ENCODE peak calls at places on chromosomes 2 and 18, in seven cellular contexts. E, S, L, W, Q, V and B are unnamed samples.

GRCh38 chr2:199379251-199379650 is 78.5 kb downstream of the SATB2 start:
- DNase-seq in E (no peak), S (no peak), L (no peak), W (no peak), Q (no peak), V (no peak), B (peak)

GRCh38 chr2:201855356-201855755 is 49.0 kb downstream of the CDK15 start:
- DNase-seq in E (no peak), S (no peak), L (no peak), W (no peak), Q (no peak), V (no peak), B (peak)

GRCh38 chr2:77962943-77963342 is 440.8 kb upstream of the LRRTM4 start:
- DNase-seq in E (no peak), S (no peak), L (no peak), W (no peak), Q (no peak), V (no peak), B (no peak)

GRCh38 chr2:8202139-8202538 is 479.7 kb upstream of the ID2 start:
- DNase-seq in E (no peak), S (peak), L (no peak), W (no peak), Q (no peak), V (no peak), B (no peak)

GRCh38 chr2:240635116-240635997 is 10.1 kb downstream of the GPR35 start:
- DNase-seq in E (no peak), S (no peak), L (no peak), W (no peak), Q (no peak), V (no peak), B (no peak)

GRCh38 chr2:127025357-127026062 is 81.4 kb downstream of the BIN1 start:
- DNase-seq in E (no peak), S (peak), L (peak), W (no peak), Q (no peak), V (peak), B (peak)

GRCh38 chr2:5250482-5250881 is 441.7 kb upstream of the SOX11 start:
- DNase-seq in E (no peak), S (no peak), L (no peak), W (no peak), Q (no peak), V (no peak), B (no peak)

GRCh38 chr2:149061119-149061518 is 22.6 kb downstream of the LYPD6B start:
- DNase-seq in E (no peak), S (no peak), L (no peak), W (no peak), Q (no peak), V (no peak), B (no peak)

GRCh38 chr2:221060335-221060734 is 511.8 kb downstream of the EPHA4 start:
- DNase-seq in E (no peak), S (no peak), L (no peak), W (peak), Q (no peak), V (no peak), B (peak)

GRCh38 chr2:159891917-159892691 is 94.1 kb upstream of the CD302 start:
- DNase-seq in E (no peak), S (no peak), L (no peak), W (peak), Q (no peak), V (no peak), B (peak)

GRCh38 chr2:173033080-173033479 is 42.6 kb upstream of the MAP3K20 start:
- DNase-seq in E (no peak), S (no peak), L (no peak), W (no peak), Q (no peak), V (no peak), B (peak)

GRCh38 chr2:27954261-27954673 is 63.7 kb downstream of the BABAM2 start:
- DNase-seq in E (no peak), S (no peak), L (no peak), W (no peak), Q (no peak), V (no peak), B (peak)

GRCh38 chr2:161118722-161119121 is 41.5 kb upstream of the TANK start:
- DNase-seq in E (no peak), S (no peak), L (no peak), W (no peak), Q (no peak), V (no peak), B (no peak)

GRCh38 chr2:134232868-134233732 is 20.8 kb upstream of the MGAT5 start:
- DNase-seq in E (peak), S (no peak), L (no peak), W (no peak), Q (no peak), V (no peak), B (peak)

GRCh38 chr18:31835528-31836138 is 75.0 kb upstream of the SLC25A52 start:
- DNase-seq in E (no peak), S (no peak), L (no peak), W (no peak), Q (no peak), V (no peak), B (peak)

GRCh38 chr2:28142403-28142802 is 250.3 kb upstream of the FOSL2 start:
- DNase-seq in E (no peak), S (no peak), L (no peak), W (no peak), Q (no peak), V (no peak), B (no peak)

GRCh38 chr18:13151656-13152055 is 66.9 kb upstream of the LDLRAD4 start:
- DNase-seq in E (no peak), S (no peak), L (no peak), W (no peak), Q (no peak), V (no peak), B (no peak)

GRCh38 chr2:143513081-143513480 is 383.9 kb downstream of the ARHGAP15 start:
- DNase-seq in E (no peak), S (peak), L (no peak), W (peak), Q (no peak), V (no peak), B (peak)

GRCh38 chr2:23556929-23557328 is 171.9 kb downstream of the KLHL29 start:
- DNase-seq in E (no peak), S (no peak), L (no peak), W (no peak), Q (no peak), V (no peak), B (no peak)

GRCh38 chr2:64007924-64008323 is 11.3 kb downstream of the VPS54 start:
- DNase-seq in E (no peak), S (no peak), L (no peak), W (no peak), Q (no peak), V (no peak), B (no peak)

GRCh38 chr18:69817335-69817935 is 130.2 kb downstream of the CD226 start:
- DNase-seq in E (no peak), S (no peak), L (no peak), W (peak), Q (no peak), V (no peak), B (peak)

GRCh38 chr2:109348645-109349554 is 219.9 kb downstream of the SH3RF3 start:
- DNase-seq in E (no peak), S (peak), L (no peak), W (no peak), Q (no peak), V (no peak), B (no peak)

GRCh38 chr18:26621161-26622026 is 73.0 kb upstream of the KCTD1 start:
- DNase-seq in E (peak), S (peak), L (no peak), W (no peak), Q (no peak), V (peak), B (no peak)

GRCh38 chr2:37306024-37306423 is 18.6 kb downstream of the PRKD3 start:
- DNase-seq in E (no peak), S (no peak), L (no peak), W (no peak), Q (no peak), V (no peak), B (no peak)

GRCh38 chr2:28709101-28709500 is 42.5 kb upstream of the PPP1CB start:
- DNase-seq in E (no peak), S (no peak), L (no peak), W (no peak), Q (no peak), V (no peak), B (peak)

GRCh38 chr2:160321025-160321424 is 121.0 kb upstream of the ITGB6 start:
- DNase-seq in E (no peak), S (no peak), L (no peak), W (no peak), Q (no peak), V (no peak), B (no peak)

GRCh38 chr18:69622961-69623360 is 222.3 kb downstream of the DOK6 start:
- DNase-seq in E (no peak), S (no peak), L (no peak), W (no peak), Q (no peak), V (no peak), B (no peak)

GRCh38 chr2:28668880-28669279 is 82.8 kb upstream of the PPP1CB start:
- DNase-seq in E (no peak), S (no peak), L (no peak), W (no peak), Q (no peak), V (no peak), B (no peak)

GRCh38 chr18:3012306-3012919 is 531 bp downstream of the LPIN2 start:
- DNase-seq in E (no peak), S (peak), L (no peak), W (no peak), Q (no peak), V (peak), B (peak)

GRCh38 chr18:78948221-78948620 is 31.4 kb upstream of the SALL3 start:
- DNase-seq in E (no peak), S (no peak), L (no peak), W (no peak), Q (no peak), V (no peak), B (no peak)

DNA sequence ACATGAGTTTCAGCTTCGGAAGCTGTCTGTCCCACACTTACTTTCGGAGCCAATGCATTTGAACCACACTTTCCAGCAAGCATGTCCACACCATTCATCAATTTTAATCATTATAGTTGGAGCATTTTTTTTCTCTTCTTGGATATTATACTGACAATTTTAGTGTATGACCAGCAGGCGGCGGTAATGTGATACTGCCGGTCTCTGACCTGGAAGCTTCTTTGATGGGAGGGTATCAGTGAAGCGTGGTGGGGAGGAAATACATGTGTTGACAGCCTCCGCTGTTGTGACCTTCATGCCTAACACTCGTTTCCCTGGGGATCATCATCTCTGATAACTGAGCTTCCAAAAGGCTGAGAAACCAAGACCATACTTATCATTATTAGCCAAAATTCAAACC is 231.7 kb downstream of the GBX2 start:
- DNase-seq in E (no peak), S (peak), L (no peak), W (no peak), Q (no peak), V (no peak), B (no peak)
- TF ChIP-seq CTCF in E (no peak), S (no peak), L (no peak), W (peak), Q (no peak), V (peak), B (peak)

DNA sequence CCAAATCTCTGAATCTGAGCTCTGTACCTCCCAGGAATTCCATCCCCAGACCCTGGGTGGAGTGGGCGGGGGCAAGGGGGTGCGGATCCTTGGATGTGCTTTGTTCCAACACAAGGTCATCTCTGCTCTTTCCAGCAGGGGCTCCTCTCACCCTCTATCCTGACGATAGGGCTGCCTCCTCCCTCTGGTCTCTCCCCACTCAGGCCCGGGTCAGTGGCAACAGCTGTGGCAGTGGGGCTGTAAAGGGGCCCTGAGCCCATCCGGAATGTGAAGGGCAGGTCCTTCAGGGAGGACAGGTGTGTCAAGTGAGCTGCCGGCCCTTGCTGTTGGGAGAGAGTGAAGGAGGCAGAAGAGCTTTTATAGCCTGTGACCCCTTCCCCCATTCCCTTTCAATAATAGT is 167.8 kb downstream of the CELF4 start:
- DNase-seq in E (no peak), S (no peak), L (no peak), W (no peak), Q (no peak), V (no peak), B (no peak)
- TF ChIP-seq CTCF in E (no peak), S (no peak), L (no peak), W (no peak), Q (no peak), V (no peak), B (no peak)

DNA sequence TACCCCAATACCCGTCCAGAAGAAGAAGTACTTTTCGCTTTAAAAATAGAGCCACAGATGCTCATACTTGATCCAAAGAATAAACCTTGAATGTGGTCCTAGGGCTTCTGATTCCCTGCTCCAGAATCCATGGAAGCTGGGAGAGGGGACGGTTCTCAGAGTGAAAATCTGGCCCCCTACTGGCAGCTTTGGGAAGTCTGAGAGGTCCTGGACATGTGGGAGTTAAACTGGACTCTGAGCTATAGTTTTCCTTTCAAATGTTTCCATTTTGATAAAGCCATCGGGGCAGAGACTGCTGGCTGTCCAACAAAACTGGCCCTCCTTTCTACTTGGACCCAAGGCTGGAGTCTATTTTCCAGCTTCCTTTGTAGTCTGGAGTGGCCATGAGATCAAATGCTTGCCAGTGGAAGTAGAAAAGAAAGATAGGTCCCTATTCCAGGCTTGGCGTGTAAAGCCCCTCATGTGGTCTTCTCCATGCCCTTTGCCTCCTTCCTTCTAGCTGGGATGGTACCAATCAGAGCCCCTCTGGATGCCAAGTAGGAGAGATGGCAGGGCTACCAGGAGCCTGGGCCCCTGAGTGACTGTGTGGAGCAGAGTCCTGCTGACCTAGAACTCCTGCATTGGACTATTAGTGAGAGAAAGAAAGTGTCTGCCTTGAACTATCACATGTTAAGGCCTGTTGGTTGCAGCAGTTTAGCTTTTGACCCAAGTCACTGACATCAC is 37.7 kb upstream of the TBC1D8 start:
- DNase-seq in E (no peak), S (no peak), L (no peak), W (no peak), Q (no peak), V (peak), B (peak)
- TF ChIP-seq CTCF in E (peak), S (no peak), L (no peak), W (peak), Q (no peak), V (peak), B (peak)

DNA sequence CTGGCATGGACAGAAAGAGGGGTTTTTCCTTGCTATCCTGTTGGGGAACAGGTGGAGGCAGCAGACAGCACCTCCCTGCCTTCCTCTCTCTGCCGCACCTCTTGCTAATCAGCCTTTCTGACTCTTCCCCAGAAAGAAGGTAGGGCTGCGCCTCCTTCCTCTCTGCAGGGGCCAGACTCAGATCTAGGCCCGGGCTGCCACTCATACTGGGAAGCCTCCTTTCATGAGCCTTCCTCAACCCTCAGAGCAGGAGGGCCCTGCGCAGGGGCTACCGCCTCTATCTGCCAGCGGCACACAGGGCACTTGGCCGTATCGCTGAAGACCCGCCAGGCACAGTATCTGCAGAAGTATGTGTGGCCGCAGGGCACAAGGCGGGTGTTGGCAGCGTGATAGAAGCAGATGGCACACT is 7.1 kb downstream of the NEURL3 start:
- DNase-seq in E (no peak), S (no peak), L (no peak), W (peak), Q (no peak), V (no peak), B (no peak)
- TF ChIP-seq CTCF in E (no peak), S (no peak), L (no peak), W (peak), Q (no peak), V (no peak), B (no peak)

DNA sequence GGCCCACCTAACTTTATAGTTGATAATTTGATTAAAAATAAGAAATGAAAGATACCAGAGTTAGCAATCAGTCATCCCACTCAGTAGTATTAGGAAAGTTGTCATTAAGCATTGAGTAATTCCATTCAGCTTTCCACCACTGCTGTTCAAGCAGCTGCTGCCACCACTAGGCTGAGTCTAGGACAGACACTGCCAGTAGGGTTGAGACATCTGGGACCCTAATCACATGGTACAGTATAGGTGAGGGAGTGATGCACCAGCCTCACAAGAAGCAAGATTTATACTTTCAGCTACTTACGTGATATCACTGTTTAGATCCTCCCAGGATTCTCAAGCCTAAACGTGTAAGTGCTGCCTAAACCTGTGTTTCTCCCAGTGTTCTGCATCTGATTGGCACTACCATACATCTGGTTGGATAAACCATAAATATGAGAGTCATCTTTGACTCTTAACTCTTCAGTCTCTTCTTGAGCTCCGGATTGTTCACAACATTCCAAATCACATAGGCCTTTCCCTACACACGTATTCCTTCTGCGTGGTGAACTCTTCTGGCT is 3.2 kb downstream of the UBXN4 start:
- DNase-seq in E (peak), S (peak), L (no peak), W (peak), Q (no peak), V (no peak), B (peak)
- TF ChIP-seq CTCF in E (peak), S (peak), L (no peak), W (peak), Q (no peak), V (peak), B (no peak)

GRCh38 chr18:45275367-45276113 is 339.7 kb upstream of the SLC14A2 start:
- DNase-seq in E (peak), S (no peak), L (no peak), W (no peak), Q (no peak), V (no peak), B (peak)
- TF ChIP-seq CTCF in E (peak), S (peak), L (no peak), W (peak), Q (peak), V (peak), B (peak)

GRCh38 chr18:67200665-67201064 is 315.9 kb downstream of the DSEL start:
- DNase-seq in E (no peak), S (no peak), L (no peak), W (no peak), Q (no peak), V (no peak), B (no peak)

GRCh38 chr18:67194886-67195285 is 321.6 kb downstream of the DSEL start:
- DNase-seq in E (no peak), S (no peak), L (no peak), W (no peak), Q (no peak), V (no peak), B (no peak)

GRCh38 chr18:67199993-67200617 is 316.4 kb downstream of the DSEL start:
- DNase-seq in E (peak), S (peak), L (no peak), W (peak), Q (no peak), V (no peak), B (peak)
- TF ChIP-seq CTCF in E (peak), S (peak), L (no peak), W (peak), Q (peak), V (peak), B (peak)

GRCh38 chr2:205858781-205859478 is 176.6 kb downstream of the NRP2 start:
- DNase-seq in E (no peak), S (no peak), L (no peak), W (no peak), Q (no peak), V (no peak), B (peak)
- TF ChIP-seq CTCF in E (no peak), S (no peak), L (no peak), W (no peak), Q (no peak), V (no peak), B (no peak)

GRCh38 chr18:48455555-48456478 is 46.6 kb upstream of the ZBTB7C start:
- DNase-seq in E (peak), S (no peak), L (no peak), W (peak), Q (no peak), V (no peak), B (peak)

GRCh38 chr18:48456838-48457237 is 47.7 kb upstream of the ZBTB7C start:
- DNase-seq in E (no peak), S (no peak), L (no peak), W (no peak), Q (no peak), V (no peak), B (no peak)

GRCh38 chr18:48454146-48454796 is 45.1 kb upstream of the ZBTB7C start:
- DNase-seq in E (no peak), S (no peak), L (no peak), W (no peak), Q (no peak), V (no peak), B (no peak)

GRCh38 chr18:48452863-48453323 is 43.7 kb upstream of the ZBTB7C start:
- DNase-seq in E (no peak), S (no peak), L (no peak), W (no peak), Q (no peak), V (no peak), B (peak)

GRCh38 chr18:48453330-48454063 is 44.3 kb upstream of the ZBTB7C start:
- DNase-seq in E (no peak), S (no peak), L (no peak), W (peak), Q (no peak), V (no peak), B (no peak)
- TF ChIP-seq CTCF in E (no peak), S (no peak), L (no peak), W (peak), Q (no peak), V (no peak), B (no peak)

DNA sequence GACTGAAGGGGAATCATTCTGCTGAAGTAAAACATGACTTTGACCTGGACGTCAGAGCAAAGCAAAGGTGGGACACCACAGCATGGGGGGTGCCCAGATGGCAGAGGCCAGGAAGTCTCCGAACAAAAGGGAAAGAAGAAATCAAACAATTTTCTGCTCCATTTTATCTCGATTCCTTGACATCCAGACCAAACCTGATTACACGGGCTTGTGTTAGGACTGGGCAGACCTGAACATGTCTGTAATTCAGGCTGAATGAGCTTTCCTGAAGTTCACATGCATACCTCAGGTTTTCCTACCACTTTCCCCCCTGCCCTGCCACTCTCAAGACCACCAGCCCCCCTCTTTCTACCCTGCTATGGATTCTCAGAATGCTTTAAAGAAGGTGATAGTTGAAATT is 44.8 kb upstream of the MEIS1 start:
- DNase-seq in E (no peak), S (no peak), L (no peak), W (peak), Q (no peak), V (no peak), B (no peak)
- TF ChIP-seq CTCF in E (no peak), S (no peak), L (no peak), W (no peak), Q (no peak), V (no peak), B (no peak)